ENCODE peak calls at places on chromosome 17, in five cellular contexts. I is Peyer's patch, C is neuronal stem cell, L is body of pancreas, A is breast epithelium. J is an unnamed sample.

GRCh38 chr17:16415031-16415924 is at the start of gene TRPV2:
- DNase-seq in I (peak; percentile 80), C (no peak), L (peak; percentile 64), A (no peak), J (no peak)

GRCh38 chr17:4998027-4998665 is 396 bp downstream of the KIF1C start:
- DNase-seq in I (peak; percentile 67), C (peak; percentile 67), L (no peak), A (no peak), J (no peak)

GRCh38 chr17:8119575-8120519 is 1.5 kb upstream of the ALOXE3 start:
- DNase-seq in I (peak; percentile 89), C (peak; percentile 97), L (peak; percentile 86), A (peak; percentile 77), J (peak; percentile 94)

GRCh38 chr17:1049446-1050225 is 52.7 kb downstream of the TIMM22 start:
- DNase-seq in I (no peak), C (no peak), L (no peak), A (no peak), J (no peak)

GRCh38 chr17:32546031-32546444 is 59.2 kb downstream of the CDK5R1 start:
- DNase-seq in I (no peak), C (peak; percentile 60), L (no peak), A (no peak), J (no peak)

GRCh38 chr17:31693433-31694210 is 165.4 kb downstream of the COPRS start:
- DNase-seq in I (no peak), C (no peak), L (no peak), A (no peak), J (no peak)

GRCh38 chr17:17540935-17541639 is 44.9 kb upstream of the RASD1 start:
- DNase-seq in I (no peak), C (no peak), L (no peak), A (no peak), J (no peak)

GRCh38 chr17:52134641-52135040 is 23.9 kb downstream of the CA10 start:
- DNase-seq in I (no peak), C (no peak), L (no peak), A (no peak), J (no peak)

GRCh38 chr17:48603959-48604769 is 622 bp downstream of the HOXB6 start:
- DNase-seq in I (peak; percentile 76), C (no peak), L (no peak), A (no peak), J (no peak)

GRCh38 chr17:81398170-81398854 is 3.1 kb downstream of the BAHCC1 start:
- DNase-seq in I (peak; percentile 66), C (no peak), L (peak; percentile 55), A (no peak), J (no peak)

GRCh38 chr17:41695954-41696720 is 7.5 kb downstream of the EIF1 start:
- DNase-seq in I (peak; percentile 78), C (peak; percentile 70), L (peak; percentile 51), A (no peak), J (peak; percentile 77)

GRCh38 chr17:82754297-82755208 is 2.7 kb downstream of the TBCD start:
- DNase-seq in I (no peak), C (peak; percentile 46), L (no peak), A (no peak), J (peak; percentile 43)

GRCh38 chr17:30600830-30601494 is 123.8 kb downstream of the GOSR1 start:
- DNase-seq in I (peak; percentile 53), C (peak; percentile 36), L (peak; percentile 30), A (no peak), J (peak; percentile 33)

GRCh38 chr17:7079581-7080444 is at the start of gene CLEC10A:
- DNase-seq in I (no peak), C (no peak), L (no peak), A (peak; percentile 28), J (no peak)

GRCh38 chr17:17964710-17965109 is 7.5 kb downstream of the TOM1L2 start:
- DNase-seq in I (no peak), C (no peak), L (no peak), A (no peak), J (no peak)

GRCh38 chr17:41251261-41251660 is 1.8 kb downstream of the KRTAP9-4 start:
- DNase-seq in I (no peak), C (no peak), L (no peak), A (no peak), J (no peak)

GRCh38 chr17:57629470-57629869 is 115.6 kb downstream of the CCDC182 start:
- DNase-seq in I (peak; percentile 81), C (no peak), L (no peak), A (no peak), J (no peak)

GRCh38 chr17:80795090-80795609 is 196.5 kb upstream of the CHMP6 start:
- DNase-seq in I (no peak), C (no peak), L (no peak), A (peak; percentile 19), J (no peak)

GRCh38 chr17:142876-143784 is 5.8 kb downstream of the SCGB1C2 start:
- DNase-seq in I (peak; percentile 37), C (no peak), L (no peak), A (no peak), J (no peak)

GRCh38 chr17:27919120-27919519 is 26.0 kb upstream of the LYRM9 start:
- DNase-seq in I (no peak), C (no peak), L (peak; percentile 58), A (no peak), J (no peak)

GRCh38 chr17:61837175-61838051 is 25.9 kb downstream of the BRIP1 start:
- DNase-seq in I (peak; percentile 77), C (peak; percentile 27), L (peak; percentile 75), A (no peak), J (peak; percentile 67)

GRCh38 chr17:81194941-81195901 is 27.5 kb downstream of the CEP131 start:
- DNase-seq in I (no peak), C (no peak), L (no peak), A (no peak), J (no peak)

GRCh38 chr17:10156579-10157488 is 41.6 kb downstream of the GAS7 start:
- DNase-seq in I (peak; percentile 73), C (no peak), L (peak; percentile 21), A (no peak), J (peak; percentile 7)

GRCh38 chr17:37360632-37361031 is 15.2 kb upstream of the C17orf78 start:
- DNase-seq in I (no peak), C (no peak), L (no peak), A (no peak), J (peak; percentile 27)

GRCh38 chr17:31967643-31968042 is 30.8 kb downstream of the SUZ12 start:
- DNase-seq in I (no peak), C (no peak), L (no peak), A (no peak), J (no peak)

GRCh38 chr17:73797594-73798110 is 153.4 kb upstream of the SDK2 start:
- DNase-seq in I (no peak), C (no peak), L (no peak), A (no peak), J (no peak)

GRCh38 chr17:35449371-35449931 is 885 bp upstream of the SLFN13 start:
- DNase-seq in I (peak; percentile 69), C (peak; percentile 45), L (peak; percentile 33), A (no peak), J (no peak)

GRCh38 chr17:6981426-6981825 is 14.4 kb upstream of the ALOX12 start:
- DNase-seq in I (no peak), C (no peak), L (no peak), A (no peak), J (no peak)

GRCh38 chr17:58666858-58667267 is 25.0 kb downstream of the TEX14 start:
- DNase-seq in I (peak; percentile 88), C (no peak), L (peak; percentile 62), A (peak; percentile 79), J (peak; percentile 81)

DNA sequence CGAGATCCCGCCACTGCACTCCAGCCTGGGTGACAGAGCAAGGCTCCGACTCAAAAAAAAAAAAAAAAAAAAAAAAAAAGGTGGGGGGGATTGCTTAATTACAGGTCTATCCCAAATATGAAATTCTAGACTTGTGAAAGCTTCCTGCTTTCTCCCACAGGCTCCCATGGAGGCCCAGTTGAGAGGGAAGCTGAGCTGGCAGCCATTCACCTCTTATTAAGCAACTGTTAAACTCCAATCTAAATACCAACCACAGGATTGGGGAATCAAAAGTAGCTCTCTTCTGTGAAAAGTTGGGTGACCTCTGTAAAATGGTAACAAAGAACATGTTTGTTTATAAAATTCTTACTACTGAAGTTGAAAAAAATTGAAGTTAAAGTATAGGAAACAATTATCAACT is 45.8 kb upstream of the STAC2 start:
- DNase-seq in I (no peak), C (no peak), L (no peak), A (no peak), J (no peak)
- H3K36me3 ChIP-seq in I (no peaks in the 10 kb centered on the region), C (peaks cover 69% of the 10 kb centered on the region), L (no peaks in the 10 kb centered on the region), A (peaks cover 5% of the 10 kb centered on the region), J (peaks cover 12% of the 10 kb centered on the region)

GRCh38 chr17:67178555-67178954 is 66.4 kb downstream of the HELZ start:
- DNase-seq in I (no peak), C (no peak), L (no peak), A (no peak), J (no peak)
- H3K36me3 ChIP-seq in I (no peaks in the 10 kb centered on the region), C (peaks cover 64% of the 10 kb centered on the region), L (no peaks in the 10 kb centered on the region), A (no peaks in the 10 kb centered on the region), J (peaks cover 3% of the 10 kb centered on the region)

DNA sequence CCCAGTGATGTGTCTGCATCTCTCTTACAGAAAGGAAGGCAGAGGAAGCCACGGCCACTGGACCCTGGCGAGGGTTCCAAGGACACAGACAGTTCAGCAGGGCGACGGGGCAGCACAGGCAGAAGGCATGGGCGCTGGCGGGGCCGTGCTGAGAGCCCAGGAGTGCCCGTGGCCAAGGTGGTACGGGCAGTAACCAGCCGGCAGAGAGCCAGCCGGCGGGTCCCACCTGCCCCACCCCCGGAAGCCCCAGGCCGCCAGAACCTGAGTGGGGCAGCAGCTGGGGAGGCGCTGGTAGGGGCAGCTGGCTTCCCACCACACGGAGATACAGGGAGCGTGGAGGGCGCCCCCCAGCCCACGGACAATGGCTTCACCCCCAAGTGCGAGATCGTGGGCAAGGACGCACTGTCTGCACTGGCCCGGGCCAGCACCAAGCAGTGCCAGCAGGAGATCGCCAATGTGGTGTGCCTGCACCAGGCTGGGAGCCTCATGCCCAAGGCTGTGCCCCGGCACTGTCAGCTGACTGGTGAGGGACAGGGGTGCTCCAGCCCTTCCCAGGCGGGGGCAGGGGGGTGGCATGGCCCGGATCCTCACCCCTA is 7.8 kb downstream of the XYLT2 start:
- DNase-seq in I (no peak), C (no peak), L (no peak), A (no peak), J (no peak)
- H3K36me3 ChIP-seq in I (no peaks in the 10 kb centered on the region), C (peaks cover 72% of the 10 kb centered on the region), L (peaks cover 7% of the 10 kb centered on the region), A (peaks cover 5% of the 10 kb centered on the region), J (peaks cover 11% of the 10 kb centered on the region)

GRCh38 chr17:19938736-19939135 is 38.9 kb downstream of the AKAP10 start:
- DNase-seq in I (no peak), C (no peak), L (no peak), A (no peak), J (no peak)
- H3K36me3 ChIP-seq in I (no peaks in the 10 kb centered on the region), C (peaks cover 89% of the 10 kb centered on the region), L (no peaks in the 10 kb centered on the region), A (no peaks in the 10 kb centered on the region), J (peaks cover 17% of the 10 kb centered on the region)

GRCh38 chr17:3754458-3755334 is 31.0 kb downstream of the HASPIN start:
- DNase-seq in I (peak; percentile 96), C (peak; percentile 58), L (peak; percentile 100), A (peak; percentile 95), J (peak; percentile 97)
- H3K36me3 ChIP-seq in I (no peaks in the 10 kb centered on the region), C (no peaks in the 10 kb centered on the region), L (no peaks in the 10 kb centered on the region), A (no peaks in the 10 kb centered on the region), J (no peaks in the 10 kb centered on the region)

J was measured in small intestine.